ENCODE peak calls at places on chromosome 19, in ten cellular contexts. V is cardiac fibroblast, L is astrocyte of the cerebellum, H is fibroblast of mammary gland, I is HAP-1, R is Peyer's patch, Z is psoas muscle, B is left ventricle myocardium inferior, F is body of pancreas, K is endodermal cell. J is an unnamed sample.

GRCh38 chr19:44703336-44704078 is 4.6 kb downstream of the CEACAM16 start:
- DNase-seq in F (no peak), L (no peak), Z (no peak), H (no peak), B (no peak), I (no peak), V (no peak), K (no peak), R (no peak), J (no peak)

GRCh38 chr19:39032164-39032918 is at the start of gene FBXO27:
- DNase-seq in Z (no peak), K (peak), L (no peak), F (peak), V (no peak), H (no peak), B (peak), R (no peak), I (peak), J (no peak)

GRCh38 chr19:32682317-32682716 is 6.7 kb downstream of the RGS9BP start:
- DNase-seq in V (no peak), H (no peak), L (no peak), F (no peak), R (no peak), B (no peak), Z (no peak), K (no peak), I (no peak), J (no peak)

GRCh38 chr19:48992571-48993174 is 436 bp downstream of the GYS1 start:
- DNase-seq in I (peak), B (no peak), V (no peak), K (no peak), H (no peak), F (no peak), R (peak), Z (no peak), L (no peak), J (no peak)

GRCh38 chr19:29620931-29621351 is 14.9 kb downstream of the POP4 start:
- DNase-seq in F (no peak), B (no peak), I (no peak), Z (peak), V (no peak), H (no peak), K (no peak), L (no peak), R (no peak), J (no peak)

GRCh38 chr19:28934626-28935025 is 278.3 kb downstream of the UQCRFS1 start:
- DNase-seq in I (no peak), F (no peak), K (peak), L (no peak), R (no peak), B (no peak), H (peak), V (peak), Z (no peak), J (no peak)

GRCh38 chr19:16594131-16594586 is 21.9 kb upstream of the SLC35E1 start:
- DNase-seq in I (no peak), F (no peak), V (no peak), R (peak), Z (no peak), B (no peak), L (no peak), K (no peak), H (no peak), J (peak)

GRCh38 chr19:4061683-4062575 is 4.8 kb downstream of the ZBTB7A start:
- DNase-seq in Z (peak), B (no peak), H (peak), V (no peak), I (peak), L (no peak), F (peak), K (no peak), R (no peak), J (no peak)

GRCh38 chr19:48113190-48113917 is 2.7 kb upstream of the PLA2G4C start:
- DNase-seq in H (no peak), K (no peak), Z (no peak), L (no peak), R (no peak), F (no peak), I (no peak), V (peak), B (no peak), J (no peak)

GRCh38 chr19:54420068-54420382 is 4.8 kb downstream of the TTYH1 start:
- DNase-seq in I (no peak), Z (no peak), V (no peak), F (no peak), L (no peak), B (no peak), K (no peak), R (no peak), H (no peak), J (no peak)

GRCh38 chr19:54416695-54417491 is 1.6 kb downstream of the TTYH1 start:
- DNase-seq in Z (no peak), H (no peak), L (no peak), R (no peak), V (no peak), B (no peak), F (no peak), I (no peak), K (peak), J (no peak)

GRCh38 chr19:54418930-54419800 is 3.9 kb downstream of the TTYH1 start:
- DNase-seq in I (no peak), L (no peak), F (no peak), K (no peak), R (no peak), V (no peak), Z (no peak), H (no peak), B (no peak), J (no peak)

GRCh38 chr19:54415901-54416621 is 797 bp downstream of the TTYH1 start:
- DNase-seq in K (peak), H (no peak), I (no peak), V (no peak), L (no peak), R (no peak), F (no peak), B (no peak), Z (no peak), J (no peak)

GRCh38 chr19:54418030-54418929 is 3.0 kb downstream of the TTYH1 start:
- DNase-seq in H (no peak), K (peak), I (peak), L (no peak), R (no peak), Z (no peak), F (no peak), V (peak), B (no peak), J (no peak)
- H3K4me3 ChIP-seq in H (no peak), K (no peak), I (no peak), L (no peak), R (no peak), Z (no peak), F (no peak), V (no peak), B (peak), J (no peak)

GRCh38 chr19:19464339-19465098 is 50.8 kb downstream of the TSSK6 start:
- DNase-seq in F (peak), L (no peak), I (peak), R (no peak), Z (peak), B (no peak), H (peak), K (peak), V (peak), J (no peak)

GRCh38 chr19:19468424-19469050 is 46.8 kb downstream of the TSSK6 start:
- DNase-seq in B (no peak), V (peak), I (no peak), F (no peak), R (no peak), H (peak), L (no peak), Z (no peak), K (no peak), J (no peak)

GRCh38 chr19:19466201-19466600 is 49.1 kb downstream of the TSSK6 start:
- DNase-seq in I (no peak), V (no peak), Z (peak), K (no peak), L (no peak), B (no peak), R (no peak), F (no peak), H (no peak), J (no peak)

GRCh38 chr19:19463348-19464117 is 51.8 kb downstream of the TSSK6 start:
- DNase-seq in K (no peak), F (peak), I (no peak), R (no peak), H (peak), L (peak), V (peak), Z (peak), B (no peak), J (no peak)

GRCh38 chr19:19465436-19466070 is 49.8 kb downstream of the TSSK6 start:
- DNase-seq in K (no peak), V (no peak), F (peak), Z (peak), B (no peak), R (no peak), L (no peak), I (no peak), H (no peak), J (no peak)
- H3K4me3 ChIP-seq in K (no peak), V (no peak), F (no peak), Z (no peak), B (no peak), R (no peak), L (no peak), I (no peak), H (no peak), J (no peak)

GRCh38 chr19:58387338-58388174 is 487 bp downstream of the RPS5 start:
- DNase-seq in V (no peak), H (peak), B (no peak), L (no peak), K (peak), R (no peak), I (no peak), F (no peak), Z (no peak), J (no peak)

GRCh38 chr19:58386576-58387337 is at the start of gene RPS5:
- DNase-seq in K (peak), V (peak), L (peak), H (peak), B (peak), R (peak), Z (peak), F (peak), I (peak), J (peak)

GRCh38 chr19:58386166-58386575 is 898 bp upstream of the RPS5 start:
- DNase-seq in V (no peak), R (no peak), K (no peak), I (no peak), B (no peak), F (no peak), Z (no peak), H (no peak), L (no peak), J (no peak)

GRCh38 chr19:58385313-58386165 is 1.5 kb upstream of the RPS5 start:
- DNase-seq in K (peak), I (no peak), B (no peak), V (no peak), F (no peak), R (no peak), Z (peak), H (no peak), L (no peak), J (no peak)

DNA sequence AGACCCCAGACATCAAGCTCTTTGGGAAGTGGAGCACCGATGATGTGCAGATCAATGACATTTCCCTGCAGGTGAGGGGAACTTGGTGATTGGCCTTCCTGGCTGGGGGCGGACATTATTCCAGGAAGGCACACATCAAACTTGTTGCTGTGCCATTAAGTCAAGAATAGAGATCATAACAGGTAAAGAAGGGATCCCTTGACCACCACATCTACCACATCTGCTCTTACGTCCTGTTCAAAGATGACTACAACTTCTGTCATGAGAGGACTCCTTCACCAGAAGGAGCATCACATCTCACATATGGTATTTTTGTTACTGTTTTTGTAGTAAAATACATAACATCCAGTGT is 1.1 kb downstream of the RPS5 start:
- DNase-seq in V (no peak), K (no peak), Z (no peak), L (no peak), H (no peak), B (no peak), I (no peak), F (no peak), R (no peak), J (no peak)
- H3K4me3 ChIP-seq in V (peak), K (peak), Z (peak), L (peak), H (peak), B (peak), I (peak), F (peak), R (peak), J (peak)

DNA sequence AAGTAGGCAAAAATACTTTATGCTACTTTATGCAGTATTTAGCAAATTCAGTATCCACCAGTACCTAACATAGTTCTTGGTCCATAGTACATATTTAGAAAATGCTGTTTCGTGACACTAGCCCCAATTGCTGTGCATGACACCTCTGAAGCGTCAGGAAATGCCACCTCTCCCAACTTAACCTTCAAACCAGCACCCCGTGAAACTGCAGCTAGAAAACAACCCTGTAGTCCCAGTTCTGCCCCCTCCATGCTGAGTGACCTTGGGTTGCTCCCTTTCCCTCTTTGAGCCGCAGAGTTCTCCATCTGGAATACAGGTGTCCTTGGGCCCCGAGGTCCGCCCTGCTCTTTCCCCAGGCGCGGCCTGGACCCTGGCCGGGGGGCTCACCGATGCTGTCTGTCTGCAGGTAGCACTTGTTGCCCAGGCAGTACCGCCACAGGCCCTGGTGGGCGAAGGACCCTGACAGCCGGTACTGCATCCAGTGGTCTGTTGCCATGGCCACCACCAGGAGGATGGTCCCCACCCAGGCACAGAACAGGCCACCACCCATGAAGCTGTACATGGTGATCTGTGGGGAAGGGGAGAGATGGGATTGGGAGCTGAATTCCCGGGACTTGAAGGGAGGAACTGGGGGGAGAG is 773 bp downstream of the LIM2 start:
- DNase-seq in L (no peak), I (no peak), R (no peak), V (no peak), H (no peak), K (no peak), B (no peak), Z (no peak), F (no peak), J (no peak)
- H3K4me3 ChIP-seq in L (no peak), I (no peak), R (no peak), V (no peak), H (no peak), K (no peak), B (no peak), Z (no peak), F (no peak), J (no peak)

DNA sequence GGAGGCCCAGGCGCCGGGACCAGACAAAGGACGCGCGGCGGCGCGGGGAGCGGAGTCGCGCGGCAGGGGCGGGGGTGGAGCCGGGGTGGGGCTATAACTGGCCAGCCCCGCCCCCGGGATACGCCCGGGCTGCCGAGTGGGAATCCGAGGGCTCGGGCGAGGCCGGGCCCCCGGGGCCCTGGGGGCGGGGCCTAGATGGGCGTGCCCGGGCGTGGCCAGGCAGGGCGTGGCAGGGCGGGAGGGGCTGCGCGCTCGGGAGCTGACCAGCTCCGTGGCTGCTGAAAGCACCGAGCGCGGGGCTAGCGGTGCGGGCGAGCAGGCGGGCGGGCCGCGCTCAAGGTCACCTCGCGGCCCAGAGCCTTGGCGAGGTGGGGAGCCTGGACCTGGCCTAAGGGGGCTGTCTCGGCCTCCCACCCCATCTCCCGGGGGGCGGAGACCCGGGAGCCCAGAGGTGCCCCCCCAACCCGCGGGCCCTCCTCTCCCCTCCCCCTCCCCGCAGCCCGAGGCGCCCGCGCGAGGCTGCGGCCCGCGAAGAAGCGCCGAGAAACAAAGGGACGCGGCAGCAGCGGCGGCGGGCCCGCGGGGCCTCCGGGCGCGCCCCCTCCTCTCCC is 1.3 kb downstream of the ELAVL3 start:
- DNase-seq in H (peak), F (peak), V (peak), R (no peak), B (peak), I (peak), K (peak), Z (peak), L (no peak), J (peak)
- H3K4me3 ChIP-seq in H (no peak), F (no peak), V (no peak), R (peak), B (peak), I (no peak), K (no peak), Z (peak), L (no peak), J (no peak)

GRCh38 chr19:13909430-13909829 is 3.4 kb downstream of the CC2D1A start:
- DNase-seq in Z (no peak), K (no peak), R (no peak), V (no peak), H (no peak), L (no peak), F (peak), B (no peak), I (no peak), J (no peak)

GRCh38 chr19:13906525-13906904 is 514 bp downstream of the CC2D1A start:
- DNase-seq in K (peak), F (peak), H (no peak), I (no peak), R (peak), V (no peak), Z (no peak), B (no peak), L (no peak), J (peak)

GRCh38 chr19:13906910-13907309 is 909 bp downstream of the CC2D1A start:
- DNase-seq in L (no peak), B (no peak), F (no peak), Z (no peak), I (no peak), H (no peak), V (no peak), R (no peak), K (no peak), J (no peak)

GRCh38 chr19:13905634-13906524 is at the start of the genes BRME1 and CC2D1A:
- DNase-seq in Z (peak), L (peak), F (peak), H (peak), I (peak), K (peak), R (peak), V (peak), B (peak), J (peak)

DNA sequence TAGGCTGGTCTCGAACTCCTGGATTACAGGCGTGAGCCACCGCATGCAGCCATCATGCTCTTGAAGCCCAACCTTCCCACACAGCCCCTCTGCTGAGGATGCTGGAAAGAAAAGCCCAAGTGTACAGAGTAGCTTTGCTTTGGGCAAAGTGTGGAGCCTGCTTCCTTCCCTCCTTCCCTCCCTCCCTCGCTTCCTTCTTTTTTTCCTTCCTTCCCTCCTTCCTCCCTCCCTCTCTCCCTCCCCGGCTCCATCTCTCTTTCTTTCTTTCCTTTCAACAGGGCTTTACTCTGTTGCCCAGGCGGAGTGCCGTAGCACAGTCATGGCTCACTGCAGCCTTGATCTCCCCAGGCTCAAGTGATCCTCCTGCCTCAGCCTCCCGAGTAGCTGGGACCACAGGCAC is 2.7 kb downstream of the CC2D1A start:
- DNase-seq in H (no peak), I (no peak), F (no peak), K (no peak), L (no peak), B (no peak), R (no peak), V (no peak), Z (no peak), J (no peak)
- H3K4me3 ChIP-seq in H (no peak), I (no peak), F (no peak), K (no peak), L (no peak), B (no peak), R (no peak), V (no peak), Z (no peak), J (no peak)

GRCh38 chr19:45815501-45816216 is 551 bp upstream of the RSPH6A start:
- DNase-seq in H (no peak), K (peak), V (no peak), F (no peak), L (no peak), B (peak), I (no peak), R (no peak), Z (no peak), J (no peak)

GRCh38 chr19:45812297-45812696 is 2.8 kb downstream of the RSPH6A start:
- DNase-seq in Z (no peak), I (no peak), L (no peak), V (no peak), K (no peak), R (no peak), B (no peak), H (no peak), F (no peak), J (no peak)

GRCh38 chr19:45816236-45817009 is 1.3 kb upstream of the RSPH6A start:
- DNase-seq in B (no peak), L (no peak), I (no peak), R (no peak), H (no peak), Z (no peak), V (no peak), K (peak), F (no peak), J (no peak)

GRCh38 chr19:45814851-45815481 is at the start of gene RSPH6A:
- DNase-seq in R (no peak), B (no peak), H (no peak), K (peak), L (no peak), V (no peak), F (no peak), Z (no peak), I (no peak), J (no peak)

GRCh38 chr19:45814166-45814780 is 835 bp downstream of the RSPH6A start:
- DNase-seq in I (no peak), L (no peak), K (no peak), F (no peak), H (peak), V (no peak), Z (no peak), B (no peak), R (no peak), J (no peak)
- H3K4me3 ChIP-seq in I (no peak), L (no peak), K (peak), F (no peak), H (no peak), V (no peak), Z (no peak), B (no peak), R (no peak), J (no peak)

J was measured in CD4-positive, alpha-beta memory T cell.